ENCODE peak calls at places on chromosome 15, in five cellular contexts. W, X, P, U and T are unnamed samples.

GRCh38 chr15:51193526-51193925 is 98.8 kb upstream of the TNFAIP8L3 start:
- DNase-seq in U (no peak), P (no peak), X (no peak), W (no peak), T (no peak)

GRCh38 chr15:81242778-81243177 is 46.1 kb downstream of the IL16 start:
- DNase-seq in P (no peak), X (no peak), U (no peak), W (no peak), T (no peak)

GRCh38 chr15:43225201-43225949 is 4.6 kb upstream of the EPB42 start:
- DNase-seq in U (no peak), P (peak; percentile 72), X (peak; percentile 46), W (no peak), T (peak; percentile 79)

GRCh38 chr15:81111510-81112375 is 22.3 kb upstream of the CFAP161 start:
- DNase-seq in W (no peak), U (no peak), X (no peak), P (no peak), T (peak; percentile 73)

GRCh38 chr15:66864871-66865281 is 162.8 kb downstream of the SMAD6 start:
- DNase-seq in U (no peak), P (no peak), W (no peak), X (no peak), T (peak; percentile 6)

GRCh38 chr15:66095871-66096710 is 157.5 kb downstream of the MEGF11 start:
- DNase-seq in W (no peak), X (no peak), U (no peak), P (no peak), T (no peak)

GRCh38 chr15:100170280-100170654 is 171.5 kb downstream of the ADAMTS17 start:
- DNase-seq in U (no peak), W (no peak), P (no peak), X (peak; percentile 35), T (peak; percentile 44)

GRCh38 chr15:72319360-72319984 is 485 bp downstream of the CELF6 start:
- DNase-seq in P (peak; percentile 48), U (peak; percentile 84), X (peak; percentile 64), W (peak; percentile 82), T (peak; percentile 76)

GRCh38 chr15:27082526-27082925 is 111.5 kb downstream of the GABRG3 start:
- DNase-seq in U (no peak), W (no peak), X (no peak), P (no peak), T (no peak)